ENCODE peak calls at places on chromosomes 1 and 21, in seven cellular contexts. One of them, this sample, is unnamed.
A peak's percentile ranks its signal among the peaks of the same experiment; 100 is the strongest.

GRCh38 chr1:215776336-215776735 is 209.2 kb downstream of the KCTD3 start:
- DNase-seq in GM12878: no peak
- DNase-seq in HepG2: no peak
- DNase-seq in H1: no peak
- DNase-seq in SK-N-SH: no peak
- DNase-seq in HCT116: no peak
- DNase-seq in K562: no peak
- DNase-seq in this sample: no peak

GRCh38 chr1:181161170-181161870 is 72.8 kb downstream of the IER5 start:
- DNase-seq in SK-N-SH: no peak
- DNase-seq in HepG2: no peak
- DNase-seq in HCT116: no peak
- DNase-seq in GM12878: no peak
- DNase-seq in H1: no peak
- DNase-seq in K562: no peak
- DNase-seq in this sample: no peak

GRCh38 chr1:93774707-93775106 is 93.1 kb upstream of the BCAR3 start:
- DNase-seq in H1: no peak
- DNase-seq in K562: no peak
- DNase-seq in GM12878: no peak
- DNase-seq in HepG2: no peak
- DNase-seq in SK-N-SH: no peak
- DNase-seq in HCT116: no peak
- DNase-seq in this sample: no peak

GRCh38 chr1:18997508-18997907 is 41.0 kb upstream of the IFFO2 start:
- DNase-seq in H1: no peak
- DNase-seq in HCT116: no peak
- DNase-seq in GM12878: no peak
- DNase-seq in SK-N-SH: no peak
- DNase-seq in K562: no peak
- DNase-seq in HepG2: no peak
- DNase-seq in this sample: no peak

GRCh38 chr1:21624577-21625389 is 44.4 kb downstream of the RAP1GAP start:
- DNase-seq in K562: no peak
- DNase-seq in HCT116: no peak
- DNase-seq in SK-N-SH: peak; percentile 73
- DNase-seq in HepG2: no peak
- DNase-seq in H1: no peak
- DNase-seq in GM12878: no peak
- DNase-seq in this sample: no peak

GRCh38 chr1:227378876-227379554 is 60.7 kb upstream of the CDC42BPA start:
- DNase-seq in GM12878: no peak
- DNase-seq in HCT116: no peak
- DNase-seq in SK-N-SH: no peak
- DNase-seq in K562: no peak
- DNase-seq in HepG2: no peak
- DNase-seq in H1: no peak
- DNase-seq in this sample: no peak

GRCh38 chr1:180270767-180271639 is 40.9 kb downstream of the LHX4 start:
- DNase-seq in HCT116: no peak
- DNase-seq in H1: peak; percentile 51
- DNase-seq in SK-N-SH: no peak
- DNase-seq in K562: peak; percentile 63
- DNase-seq in HepG2: peak; percentile 30
- DNase-seq in GM12878: no peak
- DNase-seq in this sample: no peak

GRCh38 chr21:42590431-42591131 is 62.8 kb upstream of the PDE9A start:
- DNase-seq in SK-N-SH: no peak
- DNase-seq in H1: no peak
- DNase-seq in HCT116: no peak
- DNase-seq in GM12878: no peak
- DNase-seq in K562: no peak
- DNase-seq in HepG2: no peak
- DNase-seq in this sample: no peak

GRCh38 chr1:1925437-1926345 is 6.6 kb upstream of the TMEM52 start:
- DNase-seq in SK-N-SH: peak; percentile 26
- DNase-seq in H1: no peak
- DNase-seq in HCT116: no peak
- DNase-seq in GM12878: no peak
- DNase-seq in K562: no peak
- DNase-seq in HepG2: no peak
- DNase-seq in this sample: no peak

GRCh38 chr1:92443893-92444292 is 42.8 kb downstream of the GFI1 start:
- DNase-seq in K562: no peak
- DNase-seq in HCT116: no peak
- DNase-seq in HepG2: no peak
- DNase-seq in SK-N-SH: no peak
- DNase-seq in H1: no peak
- DNase-seq in GM12878: no peak
- DNase-seq in this sample: no peak
- TF ChIP-seq JUND in K562: no peak
- TF ChIP-seq JUND in HCT116: no peak
- TF ChIP-seq JUND in HepG2: no peak
- TF ChIP-seq JUND in SK-N-SH: no peak
- TF ChIP-seq JUND in H1: no peak
- TF ChIP-seq JUND in GM12878: no peak
- TF ChIP-seq JUND in this sample: no peak

DNA sequence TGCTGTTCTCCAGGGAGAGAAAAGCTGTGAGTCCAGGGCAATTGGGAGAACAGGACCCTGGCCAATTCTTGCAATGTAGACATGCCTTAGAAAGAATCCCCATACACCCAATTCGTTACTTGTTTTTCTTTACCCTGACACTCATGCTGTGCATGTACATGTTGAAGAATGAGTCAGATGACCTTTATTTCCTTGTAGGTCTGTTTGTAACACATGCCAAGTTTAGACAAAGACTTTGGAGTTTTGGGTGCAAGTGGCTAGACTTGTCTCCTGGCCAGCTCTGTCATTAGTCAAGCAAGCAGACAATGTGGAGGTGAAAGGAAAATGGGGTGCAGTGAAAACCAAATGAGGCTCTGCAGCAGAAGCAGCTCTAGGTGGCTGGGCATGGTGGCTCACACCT is 38.1 kb downstream of the GNPAT start:
- DNase-seq in SK-N-SH: no peak
- DNase-seq in HCT116: no peak
- DNase-seq in K562: no peak
- DNase-seq in H1: no peak
- DNase-seq in HepG2: no peak
- DNase-seq in GM12878: no peak
- DNase-seq in this sample: no peak
- TF ChIP-seq JUND in SK-N-SH: no peak
- TF ChIP-seq JUND in HCT116: no peak
- TF ChIP-seq JUND in K562: no peak
- TF ChIP-seq JUND in H1: no peak
- TF ChIP-seq JUND in HepG2: no peak
- TF ChIP-seq JUND in GM12878: no peak
- TF ChIP-seq JUND in this sample: no peak

GRCh38 chr1:183578846-183579245 is 11.4 kb downstream of the NCF2 start:
- DNase-seq in H1: no peak
- DNase-seq in K562: no peak
- DNase-seq in HepG2: no peak
- DNase-seq in GM12878: no peak
- DNase-seq in SK-N-SH: no peak
- DNase-seq in HCT116: no peak
- DNase-seq in this sample: no peak

GRCh38 chr1:183576537-183576936 is 13.7 kb downstream of the NCF2 start:
- DNase-seq in SK-N-SH: no peak
- DNase-seq in K562: no peak
- DNase-seq in HCT116: no peak
- DNase-seq in GM12878: no peak
- DNase-seq in HepG2: no peak
- DNase-seq in H1: no peak
- DNase-seq in this sample: no peak

GRCh38 chr1:183577897-183578470 is 12.3 kb downstream of the NCF2 start:
- DNase-seq in HCT116: no peak
- DNase-seq in H1: no peak
- DNase-seq in SK-N-SH: no peak
- DNase-seq in GM12878: no peak
- DNase-seq in HepG2: no peak
- DNase-seq in K562: no peak
- DNase-seq in this sample: no peak

GRCh38 chr1:183572721-183573120 is 17.5 kb downstream of the NCF2 start:
- DNase-seq in HCT116: no peak
- DNase-seq in K562: no peak
- DNase-seq in GM12878: no peak
- DNase-seq in SK-N-SH: no peak
- DNase-seq in HepG2: no peak
- DNase-seq in H1: no peak
- DNase-seq in this sample: no peak

DNA sequence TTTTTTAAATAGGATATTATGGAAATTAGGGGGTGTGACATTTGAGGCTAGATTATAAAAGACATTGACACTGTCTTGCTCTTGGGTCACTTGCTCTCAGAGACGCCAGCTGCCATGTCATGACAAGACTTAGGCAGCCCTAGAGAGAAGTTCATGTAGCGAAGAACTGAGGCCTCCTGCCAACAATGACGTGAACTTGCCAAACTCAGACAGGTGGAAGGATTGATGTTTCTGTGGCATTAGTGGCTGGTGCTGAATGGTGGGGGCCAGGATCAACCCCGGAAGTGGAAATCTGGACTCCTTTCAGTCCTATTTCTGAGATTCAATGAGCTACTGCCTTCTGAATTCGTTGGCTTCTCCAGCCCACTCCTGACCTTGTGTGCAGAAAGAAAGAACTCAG is 14.7 kb downstream of the NCF2 start:
- DNase-seq in HepG2: no peak
- DNase-seq in H1: no peak
- DNase-seq in SK-N-SH: no peak
- DNase-seq in GM12878: no peak
- DNase-seq in HCT116: no peak
- DNase-seq in K562: no peak
- DNase-seq in this sample: no peak
- TF ChIP-seq JUND in HepG2: no peak
- TF ChIP-seq JUND in H1: no peak
- TF ChIP-seq JUND in SK-N-SH: no peak
- TF ChIP-seq JUND in GM12878: no peak
- TF ChIP-seq JUND in HCT116: no peak
- TF ChIP-seq JUND in K562: no peak
- TF ChIP-seq JUND in this sample: no peak

GRCh38 chr1:25549273-25550154 is 6.1 kb downstream of the LDLRAP1 start:
- DNase-seq in SK-N-SH: no peak
- DNase-seq in K562: peak; percentile 97
- DNase-seq in GM12878: peak; percentile 94
- DNase-seq in HCT116: peak; percentile 75
- DNase-seq in HepG2: peak; percentile 53
- DNase-seq in H1: no peak
- DNase-seq in this sample: no peak
- TF ChIP-seq JUND in SK-N-SH: no peak
- TF ChIP-seq JUND in K562: peak; percentile 64
- TF ChIP-seq JUND in GM12878: no peak
- TF ChIP-seq JUND in HCT116: no peak
- TF ChIP-seq JUND in HepG2: no peak
- TF ChIP-seq JUND in H1: no peak
- TF ChIP-seq JUND in this sample: no peak

GRCh38 chr1:47761201-47761930 is 235.8 kb downstream of the TRABD2B start:
- DNase-seq in K562: no peak
- DNase-seq in HCT116: no peak
- DNase-seq in HepG2: no peak
- DNase-seq in H1: no peak
- DNase-seq in GM12878: no peak
- DNase-seq in SK-N-SH: no peak
- DNase-seq in this sample: no peak
- TF ChIP-seq JUND in K562: no peak
- TF ChIP-seq JUND in HCT116: no peak
- TF ChIP-seq JUND in HepG2: no peak
- TF ChIP-seq JUND in H1: no peak
- TF ChIP-seq JUND in GM12878: no peak
- TF ChIP-seq JUND in SK-N-SH: no peak
- TF ChIP-seq JUND in this sample: no peak